ENCODE peak calls at places on chromosome 16, in eight cellular contexts. B, A, R, S, P, T, I and M are unnamed samples. For H3K4me1, the result is how much of the 10 kb centered on the place peaks cover.

GRCh38 chr16:19431636-19432340 is 14.1 kb downstream of the TMC5 start:
- DNase-seq in B (no peak), A (no peak), R (no peak), S (no peak), P (no peak), T (no peak), I (no peak), M (no peak)

GRCh38 chr16:7843196-7843595 is 510.6 kb downstream of the RBFOX1 start:
- DNase-seq in B (no peak), A (no peak), R (no peak), S (no peak), P (no peak), T (no peak), I (no peak), M (no peak)

GRCh38 chr16:46974352-46974751 is 878 bp upstream of the DNAJA2 start:
- DNase-seq in B (peak), A (no peak), R (no peak), S (no peak), P (no peak), T (no peak), I (peak), M (peak)

GRCh38 chr16:23836404-23837291 is 865 bp downstream of the PRKCB start:
- DNase-seq in B (no peak), A (no peak), R (peak), S (no peak), P (no peak), T (no peak), I (no peak), M (no peak)

GRCh38 chr16:53055603-53056527 is 1.1 kb downstream of the CHD9 start:
- DNase-seq in B (peak), A (peak), R (no peak), S (peak), P (no peak), T (peak), I (peak), M (peak)

GRCh38 chr16:637081-638018 is 1.2 kb upstream of the METTL26 start:
- DNase-seq in B (peak), A (peak), R (peak), S (peak), P (peak), T (peak), I (peak), M (peak)

GRCh38 chr16:1895949-1896675 is 22.1 kb downstream of the HS3ST6 start:
- DNase-seq in B (no peak), A (no peak), R (no peak), S (no peak), P (no peak), T (no peak), I (no peak), M (no peak)

GRCh38 chr16:52069866-52070265 is 477.1 kb downstream of the TOX3 start:
- DNase-seq in B (peak), A (no peak), R (no peak), S (no peak), P (no peak), T (no peak), I (peak), M (peak)

GRCh38 chr16:8572919-8573724 is 17.2 kb downstream of the TMEM114 start:
- DNase-seq in B (peak), A (no peak), R (no peak), S (no peak), P (peak), T (no peak), I (peak), M (peak)

GRCh38 chr16:53041196-53041977 is 11.3 kb downstream of the CHD9NB start:
- DNase-seq in B (peak), A (peak), R (peak), S (peak), P (peak), T (peak), I (peak), M (peak)

GRCh38 chr16:14957576-14958322 is 17.1 kb upstream of the PDXDC1 start:
- DNase-seq in B (no peak), A (no peak), R (no peak), S (no peak), P (no peak), T (no peak), I (no peak), M (no peak)

GRCh38 chr16:71542377-71542776 is 16.2 kb downstream of the CHST4 start:
- DNase-seq in B (peak), A (no peak), R (peak), S (no peak), P (peak), T (peak), I (peak), M (peak)

GRCh38 chr16:87203060-87203656 is 114.0 kb downstream of the C16orf95 start:
- DNase-seq in B (peak), A (no peak), R (peak), S (no peak), P (peak), T (peak), I (peak), M (peak)

GRCh38 chr16:15652293-15653001 is 2.4 kb downstream of the NDE1 start:
- DNase-seq in B (no peak), A (no peak), R (no peak), S (no peak), P (no peak), T (no peak), I (no peak), M (no peak)

GRCh38 chr16:1651509-1652342 is 26.4 kb upstream of the JPT2 start:
- DNase-seq in B (no peak), A (no peak), R (no peak), S (no peak), P (no peak), T (no peak), I (no peak), M (no peak)

GRCh38 chr16:56841233-56841632 is 23.8 kb upstream of the SLC12A3 start:
- DNase-seq in B (no peak), A (no peak), R (no peak), S (no peak), P (no peak), T (no peak), I (peak), M (no peak)

GRCh38 chr16:68355447-68356248 is 44.8 kb downstream of the PRMT7 start:
- DNase-seq in B (no peak), A (no peak), R (no peak), S (no peak), P (no peak), T (no peak), I (no peak), M (no peak)

GRCh38 chr16:52099382-52099781 is 447.6 kb downstream of the TOX3 start:
- DNase-seq in B (peak), A (no peak), R (no peak), S (no peak), P (no peak), T (no peak), I (no peak), M (no peak)

GRCh38 chr16:2035431-2036199 is 8.9 kb downstream of the NHERF2 start:
- DNase-seq in B (peak), A (no peak), R (peak), S (peak), P (peak), T (peak), I (peak), M (peak)

GRCh38 chr16:70740919-70741778 is 55.3 kb upstream of the MTSS2 start:
- DNase-seq in B (no peak), A (no peak), R (no peak), S (no peak), P (no peak), T (no peak), I (peak), M (no peak)

GRCh38 chr16:11257131-11257938 is 1.3 kb upstream of the SOCS1 start:
- DNase-seq in B (peak), A (peak), R (peak), S (peak), P (peak), T (peak), I (peak), M (peak)

GRCh38 chr16:30668393-30668792 is 10.2 kb downstream of the FBRS start:
- DNase-seq in B (no peak), A (no peak), R (no peak), S (no peak), P (no peak), T (no peak), I (no peak), M (no peak)

GRCh38 chr16:50602126-50602525 is 53.9 kb downstream of the NKD1 start:
- DNase-seq in B (no peak), A (no peak), R (no peak), S (no peak), P (no peak), T (no peak), I (no peak), M (no peak)

GRCh38 chr16:50600582-50601283 is 52.5 kb downstream of the NKD1 start:
- DNase-seq in B (peak), A (no peak), R (no peak), S (no peak), P (no peak), T (no peak), I (no peak), M (no peak)

GRCh38 chr16:50602531-50603205 is 54.5 kb downstream of the NKD1 start:
- DNase-seq in B (no peak), A (peak), R (no peak), S (no peak), P (peak), T (no peak), I (no peak), M (no peak)

GRCh38 chr16:50599494-50599893 is 51.3 kb downstream of the NKD1 start:
- DNase-seq in B (no peak), A (no peak), R (no peak), S (no peak), P (no peak), T (no peak), I (no peak), M (no peak)

GRCh38 chr16:50601341-50601740 is 53.1 kb downstream of the NKD1 start:
- DNase-seq in B (no peak), A (no peak), R (no peak), S (no peak), P (no peak), T (no peak), I (no peak), M (no peak)
- TF ChIP-seq CTCF in B (no peak), A (no peak), R (no peak), S (no peak), P (no peak), T (no peak), I (no peak), M (no peak)

DNA sequence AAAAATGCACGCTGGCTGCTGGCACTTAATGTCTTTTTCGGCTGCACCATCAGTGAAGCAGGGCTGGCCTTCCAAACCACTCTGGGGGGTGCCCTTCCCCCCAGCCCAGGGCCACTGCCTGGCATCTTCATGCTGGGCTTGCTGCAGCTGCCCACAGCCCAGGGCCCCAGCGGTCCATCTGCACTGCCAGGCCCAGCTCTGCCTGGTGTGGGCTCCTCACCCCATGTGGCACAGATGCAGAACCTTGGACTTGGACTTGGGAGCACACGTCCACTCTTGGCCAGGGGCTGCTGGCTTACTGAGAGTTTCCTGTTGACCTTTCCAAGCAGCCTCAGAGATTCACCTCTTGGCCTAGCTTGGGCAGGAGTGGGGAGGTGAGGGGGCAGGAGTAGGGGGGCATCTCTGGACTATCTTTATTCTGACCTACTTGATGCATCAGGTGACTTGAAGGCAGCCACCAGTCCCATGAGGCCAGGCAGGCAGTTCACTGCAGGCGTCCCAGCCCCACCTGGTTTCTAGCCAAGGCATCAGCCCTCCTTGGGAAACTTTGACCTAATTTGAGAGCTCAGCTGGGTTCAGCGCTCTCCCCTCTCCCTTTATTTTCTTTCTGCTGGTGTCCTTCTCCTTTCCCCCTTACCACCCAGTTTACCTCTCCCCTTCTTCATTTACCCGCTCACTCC is 365.8 kb downstream of the CPPED1 start:
- DNase-seq in B (no peak), A (no peak), R (no peak), S (no peak), P (no peak), T (no peak), I (no peak), M (no peak)
- H3K4me3 ChIP-seq in B (no peak), A (no peak), R (no peak), S (no peak), P (no peak), T (no peak), I (no peak), M (no peak)

GRCh38 chr16:84511180-84511800 is 6.8 kb upstream of the MEAK7 start:
- DNase-seq in B (peak), A (peak), R (peak), S (peak), P (peak), T (peak), I (peak), M (peak)
- H3K4me1 ChIP-seq in B (under half), A (under half), R (under half), S (under half), P (under half), T (under half), I (under half), M (under half)

DNA sequence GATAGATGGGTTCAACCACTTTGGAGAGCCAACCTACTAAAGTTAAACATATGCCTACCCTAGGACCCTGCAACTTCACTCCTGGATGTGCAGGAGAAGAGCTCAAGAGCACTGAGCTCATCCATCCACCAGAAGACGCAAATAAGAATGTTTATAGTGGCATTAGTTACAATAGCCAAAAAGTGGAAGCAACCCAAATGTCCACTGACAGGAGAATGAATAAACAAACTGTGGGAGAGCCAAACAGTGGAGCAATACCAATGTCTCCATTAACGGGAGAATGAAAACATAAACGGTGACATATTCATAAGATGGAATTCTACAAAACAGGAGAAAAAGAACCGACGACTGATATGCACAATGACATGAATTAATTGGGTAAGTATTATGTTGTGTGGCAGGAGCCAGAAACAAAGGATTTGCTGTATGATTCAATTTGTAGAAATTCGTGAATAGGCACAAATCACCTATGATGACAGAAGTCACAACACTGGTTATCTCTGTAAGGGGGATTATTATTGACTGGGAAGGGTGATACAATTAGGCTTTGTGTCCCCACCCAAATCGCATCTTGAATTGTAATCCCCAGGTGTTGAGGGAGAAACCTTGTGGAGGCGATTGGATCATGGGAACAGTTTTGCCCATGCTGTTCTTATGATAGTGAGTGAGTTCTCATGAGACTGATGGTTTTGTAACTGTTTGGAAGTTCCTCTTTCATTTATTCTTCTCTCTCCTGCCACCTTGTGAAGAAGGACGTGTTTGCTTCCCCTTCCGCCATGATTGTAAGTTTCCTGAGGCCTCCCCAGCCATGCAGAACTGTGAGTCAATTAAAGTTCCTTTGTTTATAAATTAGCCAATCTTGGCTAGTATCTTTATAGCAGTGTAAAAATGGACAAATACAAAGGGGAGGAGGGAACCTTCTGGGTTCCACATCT is 57.9 kb upstream of the PLCG2 start:
- DNase-seq in B (no peak), A (no peak), R (no peak), S (no peak), P (no peak), T (no peak), I (no peak), M (no peak)
- TF ChIP-seq CTCF in B (no peak), A (no peak), R (no peak), S (no peak), P (no peak), T (no peak), I (no peak), M (no peak)

GRCh38 chr16:89701425-89702406 is at the start of gene SPATA2L:
- DNase-seq in B (peak), A (peak), R (peak), S (peak), P (peak), T (peak), I (peak), M (peak)
- H3K4me3 ChIP-seq in B (peak), A (peak), R (peak), S (peak), P (peak), T (peak), I (peak), M (peak)

GRCh38 chr16:78242231-78242630 is 142.8 kb downstream of the WWOX start:
- DNase-seq in B (peak), A (no peak), R (no peak), S (no peak), P (no peak), T (no peak), I (no peak), M (no peak)

GRCh38 chr16:78240459-78241222 is 141.2 kb downstream of the WWOX start:
- DNase-seq in B (peak), A (peak), R (no peak), S (no peak), P (peak), T (no peak), I (no peak), M (peak)

GRCh38 chr16:78249056-78249455 is 149.6 kb downstream of the WWOX start:
- DNase-seq in B (peak), A (no peak), R (peak), S (no peak), P (peak), T (no peak), I (no peak), M (peak)

GRCh38 chr16:78249832-78250231 is 150.4 kb downstream of the WWOX start:
- DNase-seq in B (no peak), A (no peak), R (no peak), S (no peak), P (peak), T (no peak), I (no peak), M (no peak)

DNA sequence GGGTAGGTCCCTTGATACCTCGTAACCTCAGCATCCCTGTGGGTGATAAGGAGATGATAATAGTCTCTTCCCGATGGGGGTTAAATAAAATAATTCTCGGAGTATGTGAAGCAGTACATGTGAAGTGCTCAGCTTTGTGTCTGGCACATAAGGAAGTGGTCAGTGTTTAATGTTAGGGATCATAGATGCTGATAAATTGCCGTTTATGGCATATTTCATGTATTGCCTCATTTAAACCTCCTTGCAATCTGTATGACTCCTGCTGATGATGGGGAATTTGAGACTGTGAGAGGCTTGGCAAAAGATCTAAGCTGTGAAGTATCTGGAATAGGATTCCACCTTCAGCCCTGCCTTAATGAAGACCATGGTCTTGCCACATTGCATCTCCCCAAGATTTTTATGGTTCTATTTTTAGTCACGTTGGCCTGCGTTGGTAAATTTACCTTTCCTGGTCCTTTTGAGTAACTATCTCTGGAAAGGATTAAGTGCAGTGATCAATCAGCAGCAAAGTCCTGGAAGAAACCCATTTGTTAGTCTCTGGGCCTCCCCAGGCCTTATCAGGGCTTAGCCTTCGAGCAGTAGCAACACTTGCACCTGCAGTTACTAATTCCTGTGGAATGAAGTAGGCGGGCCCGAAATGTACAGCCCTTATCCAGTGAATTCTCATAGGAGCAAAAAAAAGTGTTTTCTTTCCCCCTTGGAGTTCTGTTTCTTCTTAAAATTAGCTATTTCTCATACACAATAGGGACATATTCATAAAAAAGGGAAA is 144.9 kb downstream of the WWOX start:
- DNase-seq in B (no peak), A (no peak), R (no peak), S (no peak), P (peak), T (no peak), I (no peak), M (peak)
- H3K4me1 ChIP-seq in B (half or more), A (under half), R (under half), S (under half), P (half or more), T (under half), I (under half), M (half or more)

DNA sequence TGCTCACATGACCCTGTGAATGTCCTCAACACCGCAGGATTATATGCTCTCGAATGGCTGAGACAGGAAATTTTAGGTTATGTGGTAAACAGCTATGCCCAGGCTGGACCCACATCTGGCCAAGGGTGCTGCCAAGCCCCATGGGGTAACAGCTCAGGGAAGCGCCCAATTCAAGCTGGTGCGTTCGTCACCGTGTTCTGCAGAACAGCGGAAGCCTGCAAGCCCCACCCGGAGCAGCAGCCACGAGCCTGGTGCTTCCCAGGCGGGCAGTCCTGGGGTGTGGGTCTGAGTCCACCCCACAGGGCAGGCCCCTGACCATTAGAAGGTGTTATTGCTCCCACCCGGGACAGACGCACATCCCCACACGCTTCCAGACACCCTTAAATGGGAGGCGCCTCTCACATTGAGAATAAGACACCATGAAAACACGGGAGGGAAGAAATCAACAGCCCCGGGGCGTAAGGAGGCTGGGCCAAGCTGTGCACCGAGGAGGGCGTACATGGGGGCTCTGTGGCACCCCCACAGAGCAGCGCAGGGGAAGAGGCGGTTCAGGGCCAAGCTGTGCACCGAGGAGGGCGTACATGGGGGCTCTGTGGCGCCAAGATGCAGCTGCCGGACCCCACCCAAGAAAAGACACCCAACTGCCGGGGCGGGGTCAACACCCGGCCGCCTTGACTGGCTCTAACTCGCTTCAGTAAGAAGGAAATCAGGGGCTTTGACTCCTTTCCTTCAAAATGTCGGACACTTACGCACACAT is 2.9 kb upstream of the CYBA start:
- DNase-seq in B (no peak), A (no peak), R (no peak), S (no peak), P (no peak), T (no peak), I (no peak), M (no peak)
- TF ChIP-seq CTCF in B (no peak), A (no peak), R (no peak), S (no peak), P (no peak), T (no peak), I (no peak), M (no peak)